ENCODE peak calls at places on chromosomes 5 and 9, in ten cellular contexts. One of them, this sample, is unnamed.

GRCh38 chr5:177083351-177083750 is 3.4 kb upstream of the FGFR4 start:
- DNase-seq in astrocyte of the spinal cord: no peak
- DNase-seq in stimulated activated CD8-positive, alpha-beta memory T cell treated with anti-CD3 and anti-CD28 coated beads, Interleukin-7, amount 100 ng/mL, for 1 hour: no peak
- DNase-seq in T-helper 2 cell treated with Interferon-gamma antibody and Interleukin-4, amounts not matched to agents 5 μg/mL and 100 μg/mL, for 36 hours: no peak
- DNase-seq in NAMALWA: no peak
- DNase-seq in activated CD4-positive, alpha-beta T cell treated with anti-CD3 and anti-CD28 coated beads, Interleukin-2, amount 50 U/mL, for 1 hour: no peak
- DNase-seq in tibial artery: no peak
- DNase-seq in CD8-positive, alpha-beta memory T cell: no peak
- DNase-seq in epithelial cell of prostate: no peak
- DNase-seq in activated CD8-positive, alpha-beta memory T cell treated with anti-CD3 and anti-CD28 coated beads for 48 hours: no peak
- DNase-seq in this sample: no peak

GRCh38 chr5:151208481-151208914 is 15.4 kb downstream of the CCDC69 start:
- DNase-seq in astrocyte of the spinal cord: no peak
- DNase-seq in stimulated activated CD8-positive, alpha-beta memory T cell treated with anti-CD3 and anti-CD28 coated beads, Interleukin-7, amount 100 ng/mL, for 1 hour: no peak
- DNase-seq in T-helper 2 cell treated with Interferon-gamma antibody and Interleukin-4, amounts not matched to agents 5 μg/mL and 100 μg/mL, for 36 hours: no peak
- DNase-seq in NAMALWA: no peak
- DNase-seq in activated CD4-positive, alpha-beta T cell treated with anti-CD3 and anti-CD28 coated beads, Interleukin-2, amount 50 U/mL, for 1 hour: no peak
- DNase-seq in tibial artery: peak; percentile 54
- DNase-seq in CD8-positive, alpha-beta memory T cell: no peak
- DNase-seq in epithelial cell of prostate: no peak
- DNase-seq in activated CD8-positive, alpha-beta memory T cell treated with anti-CD3 and anti-CD28 coated beads for 48 hours: no peak
- DNase-seq in this sample: no peak

GRCh38 chr5:157431544-157432200 is 28.3 kb upstream of the NIPAL4 start:
- DNase-seq in astrocyte of the spinal cord: peak; percentile 71
- DNase-seq in stimulated activated CD8-positive, alpha-beta memory T cell treated with anti-CD3 and anti-CD28 coated beads, Interleukin-7, amount 100 ng/mL, for 1 hour: no peak
- DNase-seq in T-helper 2 cell treated with Interferon-gamma antibody and Interleukin-4, amounts not matched to agents 5 μg/mL and 100 μg/mL, for 36 hours: peak; percentile 25
- DNase-seq in NAMALWA: peak; percentile 92
- DNase-seq in activated CD4-positive, alpha-beta T cell treated with anti-CD3 and anti-CD28 coated beads, Interleukin-2, amount 50 U/mL, for 1 hour: peak; percentile 6
- DNase-seq in tibial artery: no peak
- DNase-seq in CD8-positive, alpha-beta memory T cell: peak; percentile 5
- DNase-seq in epithelial cell of prostate: no peak
- DNase-seq in activated CD8-positive, alpha-beta memory T cell treated with anti-CD3 and anti-CD28 coated beads for 48 hours: no peak
- DNase-seq in this sample: peak; percentile 80

GRCh38 chr9:38419216-38419615 is 5.0 kb downstream of the IGFBPL1 start:
- DNase-seq in astrocyte of the spinal cord: no peak
- DNase-seq in stimulated activated CD8-positive, alpha-beta memory T cell treated with anti-CD3 and anti-CD28 coated beads, Interleukin-7, amount 100 ng/mL, for 1 hour: no peak
- DNase-seq in T-helper 2 cell treated with Interferon-gamma antibody and Interleukin-4, amounts not matched to agents 5 μg/mL and 100 μg/mL, for 36 hours: no peak
- DNase-seq in NAMALWA: no peak
- DNase-seq in activated CD4-positive, alpha-beta T cell treated with anti-CD3 and anti-CD28 coated beads, Interleukin-2, amount 50 U/mL, for 1 hour: no peak
- DNase-seq in tibial artery: no peak
- DNase-seq in CD8-positive, alpha-beta memory T cell: no peak
- DNase-seq in epithelial cell of prostate: no peak
- DNase-seq in activated CD8-positive, alpha-beta memory T cell treated with anti-CD3 and anti-CD28 coated beads for 48 hours: no peak
- DNase-seq in this sample: no peak

GRCh38 chr5:53180971-53181370 is 71.4 kb upstream of the MOCS2 start:
- DNase-seq in astrocyte of the spinal cord: no peak
- DNase-seq in stimulated activated CD8-positive, alpha-beta memory T cell treated with anti-CD3 and anti-CD28 coated beads, Interleukin-7, amount 100 ng/mL, for 1 hour: no peak
- DNase-seq in T-helper 2 cell treated with Interferon-gamma antibody and Interleukin-4, amounts not matched to agents 5 μg/mL and 100 μg/mL, for 36 hours: no peak
- DNase-seq in NAMALWA: no peak
- DNase-seq in activated CD4-positive, alpha-beta T cell treated with anti-CD3 and anti-CD28 coated beads, Interleukin-2, amount 50 U/mL, for 1 hour: no peak
- DNase-seq in tibial artery: no peak
- DNase-seq in CD8-positive, alpha-beta memory T cell: no peak
- DNase-seq in epithelial cell of prostate: no peak
- DNase-seq in activated CD8-positive, alpha-beta memory T cell treated with anti-CD3 and anti-CD28 coated beads for 48 hours: no peak
- DNase-seq in this sample: no peak

GRCh38 chr9:93119953-93120845 is 13.9 kb downstream of the NINJ1 start:
- DNase-seq in astrocyte of the spinal cord: peak; percentile 95
- DNase-seq in stimulated activated CD8-positive, alpha-beta memory T cell treated with anti-CD3 and anti-CD28 coated beads, Interleukin-7, amount 100 ng/mL, for 1 hour: no peak
- DNase-seq in T-helper 2 cell treated with Interferon-gamma antibody and Interleukin-4, amounts not matched to agents 5 μg/mL and 100 μg/mL, for 36 hours: no peak
- DNase-seq in NAMALWA: peak; percentile 76
- DNase-seq in activated CD4-positive, alpha-beta T cell treated with anti-CD3 and anti-CD28 coated beads, Interleukin-2, amount 50 U/mL, for 1 hour: no peak
- DNase-seq in tibial artery: peak; percentile 95
- DNase-seq in CD8-positive, alpha-beta memory T cell: peak; percentile 30
- DNase-seq in epithelial cell of prostate: peak; percentile 68
- DNase-seq in activated CD8-positive, alpha-beta memory T cell treated with anti-CD3 and anti-CD28 coated beads for 48 hours: no peak
- DNase-seq in this sample: peak; percentile 81

GRCh38 chr5:135508496-135509005 is 27.2 kb downstream of the NEUROG1 start:
- DNase-seq in astrocyte of the spinal cord: no peak
- DNase-seq in stimulated activated CD8-positive, alpha-beta memory T cell treated with anti-CD3 and anti-CD28 coated beads, Interleukin-7, amount 100 ng/mL, for 1 hour: no peak
- DNase-seq in T-helper 2 cell treated with Interferon-gamma antibody and Interleukin-4, amounts not matched to agents 5 μg/mL and 100 μg/mL, for 36 hours: no peak
- DNase-seq in NAMALWA: peak; percentile 17
- DNase-seq in activated CD4-positive, alpha-beta T cell treated with anti-CD3 and anti-CD28 coated beads, Interleukin-2, amount 50 U/mL, for 1 hour: no peak
- DNase-seq in tibial artery: no peak
- DNase-seq in CD8-positive, alpha-beta memory T cell: no peak
- DNase-seq in epithelial cell of prostate: no peak
- DNase-seq in activated CD8-positive, alpha-beta memory T cell treated with anti-CD3 and anti-CD28 coated beads for 48 hours: no peak
- DNase-seq in this sample: no peak

GRCh38 chr5:128869970-128870747 is 95.1 kb upstream of the SLC27A6 start:
- DNase-seq in astrocyte of the spinal cord: no peak
- DNase-seq in stimulated activated CD8-positive, alpha-beta memory T cell treated with anti-CD3 and anti-CD28 coated beads, Interleukin-7, amount 100 ng/mL, for 1 hour: no peak
- DNase-seq in T-helper 2 cell treated with Interferon-gamma antibody and Interleukin-4, amounts not matched to agents 5 μg/mL and 100 μg/mL, for 36 hours: no peak
- DNase-seq in NAMALWA: no peak
- DNase-seq in activated CD4-positive, alpha-beta T cell treated with anti-CD3 and anti-CD28 coated beads, Interleukin-2, amount 50 U/mL, for 1 hour: no peak
- DNase-seq in tibial artery: no peak
- DNase-seq in CD8-positive, alpha-beta memory T cell: no peak
- DNase-seq in epithelial cell of prostate: no peak
- DNase-seq in activated CD8-positive, alpha-beta memory T cell treated with anti-CD3 and anti-CD28 coated beads for 48 hours: no peak
- DNase-seq in this sample: no peak

GRCh38 chr5:111394580-111394979 is 117.8 kb downstream of the STARD4 start:
- DNase-seq in astrocyte of the spinal cord: peak; percentile 45
- DNase-seq in stimulated activated CD8-positive, alpha-beta memory T cell treated with anti-CD3 and anti-CD28 coated beads, Interleukin-7, amount 100 ng/mL, for 1 hour: no peak
- DNase-seq in T-helper 2 cell treated with Interferon-gamma antibody and Interleukin-4, amounts not matched to agents 5 μg/mL and 100 μg/mL, for 36 hours: no peak
- DNase-seq in NAMALWA: no peak
- DNase-seq in activated CD4-positive, alpha-beta T cell treated with anti-CD3 and anti-CD28 coated beads, Interleukin-2, amount 50 U/mL, for 1 hour: no peak
- DNase-seq in tibial artery: no peak
- DNase-seq in CD8-positive, alpha-beta memory T cell: no peak
- DNase-seq in epithelial cell of prostate: no peak
- DNase-seq in activated CD8-positive, alpha-beta memory T cell treated with anti-CD3 and anti-CD28 coated beads for 48 hours: no peak
- DNase-seq in this sample: no peak

GRCh38 chr5:178244566-178244965 is 12.0 kb upstream of the PHYKPL start:
- DNase-seq in astrocyte of the spinal cord: no peak
- DNase-seq in stimulated activated CD8-positive, alpha-beta memory T cell treated with anti-CD3 and anti-CD28 coated beads, Interleukin-7, amount 100 ng/mL, for 1 hour: no peak
- DNase-seq in T-helper 2 cell treated with Interferon-gamma antibody and Interleukin-4, amounts not matched to agents 5 μg/mL and 100 μg/mL, for 36 hours: no peak
- DNase-seq in NAMALWA: no peak
- DNase-seq in activated CD4-positive, alpha-beta T cell treated with anti-CD3 and anti-CD28 coated beads, Interleukin-2, amount 50 U/mL, for 1 hour: no peak
- DNase-seq in tibial artery: no peak
- DNase-seq in CD8-positive, alpha-beta memory T cell: no peak
- DNase-seq in epithelial cell of prostate: peak; percentile 26
- DNase-seq in activated CD8-positive, alpha-beta memory T cell treated with anti-CD3 and anti-CD28 coated beads for 48 hours: no peak
- DNase-seq in this sample: peak; percentile 48

GRCh38 chr9:69027355-69028097 is 8.0 kb upstream of the FXN start:
- DNase-seq in astrocyte of the spinal cord: peak; percentile 43
- DNase-seq in stimulated activated CD8-positive, alpha-beta memory T cell treated with anti-CD3 and anti-CD28 coated beads, Interleukin-7, amount 100 ng/mL, for 1 hour: no peak
- DNase-seq in T-helper 2 cell treated with Interferon-gamma antibody and Interleukin-4, amounts not matched to agents 5 μg/mL and 100 μg/mL, for 36 hours: peak; percentile 33
- DNase-seq in NAMALWA: peak; percentile 84
- DNase-seq in activated CD4-positive, alpha-beta T cell treated with anti-CD3 and anti-CD28 coated beads, Interleukin-2, amount 50 U/mL, for 1 hour: peak; percentile 19
- DNase-seq in tibial artery: no peak
- DNase-seq in CD8-positive, alpha-beta memory T cell: no peak
- DNase-seq in epithelial cell of prostate: no peak
- DNase-seq in activated CD8-positive, alpha-beta memory T cell treated with anti-CD3 and anti-CD28 coated beads for 48 hours: no peak
- DNase-seq in this sample: peak; percentile 79

GRCh38 chr9:126482361-126483044 is 131.2 kb upstream of the LMX1B start:
- DNase-seq in astrocyte of the spinal cord: peak; percentile 93
- DNase-seq in stimulated activated CD8-positive, alpha-beta memory T cell treated with anti-CD3 and anti-CD28 coated beads, Interleukin-7, amount 100 ng/mL, for 1 hour: no peak
- DNase-seq in T-helper 2 cell treated with Interferon-gamma antibody and Interleukin-4, amounts not matched to agents 5 μg/mL and 100 μg/mL, for 36 hours: no peak
- DNase-seq in NAMALWA: no peak
- DNase-seq in activated CD4-positive, alpha-beta T cell treated with anti-CD3 and anti-CD28 coated beads, Interleukin-2, amount 50 U/mL, for 1 hour: no peak
- DNase-seq in tibial artery: no peak
- DNase-seq in CD8-positive, alpha-beta memory T cell: no peak
- DNase-seq in epithelial cell of prostate: no peak
- DNase-seq in activated CD8-positive, alpha-beta memory T cell treated with anti-CD3 and anti-CD28 coated beads for 48 hours: no peak
- DNase-seq in this sample: no peak

GRCh38 chr5:160087244-160087643 is 32.0 kb downstream of the PWWP2A start:
- DNase-seq in astrocyte of the spinal cord: no peak
- DNase-seq in stimulated activated CD8-positive, alpha-beta memory T cell treated with anti-CD3 and anti-CD28 coated beads, Interleukin-7, amount 100 ng/mL, for 1 hour: no peak
- DNase-seq in T-helper 2 cell treated with Interferon-gamma antibody and Interleukin-4, amounts not matched to agents 5 μg/mL and 100 μg/mL, for 36 hours: no peak
- DNase-seq in NAMALWA: no peak
- DNase-seq in activated CD4-positive, alpha-beta T cell treated with anti-CD3 and anti-CD28 coated beads, Interleukin-2, amount 50 U/mL, for 1 hour: no peak
- DNase-seq in tibial artery: no peak
- DNase-seq in CD8-positive, alpha-beta memory T cell: no peak
- DNase-seq in epithelial cell of prostate: no peak
- DNase-seq in activated CD8-positive, alpha-beta memory T cell treated with anti-CD3 and anti-CD28 coated beads for 48 hours: no peak
- DNase-seq in this sample: no peak

GRCh38 chr9:98399950-98400683 is 144.7 kb upstream of the TBC1D2 start:
- DNase-seq in astrocyte of the spinal cord: no peak
- DNase-seq in stimulated activated CD8-positive, alpha-beta memory T cell treated with anti-CD3 and anti-CD28 coated beads, Interleukin-7, amount 100 ng/mL, for 1 hour: no peak
- DNase-seq in T-helper 2 cell treated with Interferon-gamma antibody and Interleukin-4, amounts not matched to agents 5 μg/mL and 100 μg/mL, for 36 hours: no peak
- DNase-seq in NAMALWA: no peak
- DNase-seq in activated CD4-positive, alpha-beta T cell treated with anti-CD3 and anti-CD28 coated beads, Interleukin-2, amount 50 U/mL, for 1 hour: no peak
- DNase-seq in tibial artery: no peak
- DNase-seq in CD8-positive, alpha-beta memory T cell: no peak
- DNase-seq in epithelial cell of prostate: no peak
- DNase-seq in activated CD8-positive, alpha-beta memory T cell treated with anti-CD3 and anti-CD28 coated beads for 48 hours: no peak
- DNase-seq in this sample: no peak

GRCh38 chr5:123474238-123474637 is 37.7 kb upstream of the CSNK1G3 start:
- DNase-seq in astrocyte of the spinal cord: no peak
- DNase-seq in stimulated activated CD8-positive, alpha-beta memory T cell treated with anti-CD3 and anti-CD28 coated beads, Interleukin-7, amount 100 ng/mL, for 1 hour: no peak
- DNase-seq in T-helper 2 cell treated with Interferon-gamma antibody and Interleukin-4, amounts not matched to agents 5 μg/mL and 100 μg/mL, for 36 hours: no peak
- DNase-seq in NAMALWA: no peak
- DNase-seq in activated CD4-positive, alpha-beta T cell treated with anti-CD3 and anti-CD28 coated beads, Interleukin-2, amount 50 U/mL, for 1 hour: no peak
- DNase-seq in tibial artery: no peak
- DNase-seq in CD8-positive, alpha-beta memory T cell: no peak
- DNase-seq in epithelial cell of prostate: no peak
- DNase-seq in activated CD8-positive, alpha-beta memory T cell treated with anti-CD3 and anti-CD28 coated beads for 48 hours: no peak
- DNase-seq in this sample: no peak

GRCh38 chr5:16492398-16493175 is 27.0 kb upstream of the ZNF622 start:
- DNase-seq in astrocyte of the spinal cord: peak; percentile 35
- DNase-seq in stimulated activated CD8-positive, alpha-beta memory T cell treated with anti-CD3 and anti-CD28 coated beads, Interleukin-7, amount 100 ng/mL, for 1 hour: no peak
- DNase-seq in T-helper 2 cell treated with Interferon-gamma antibody and Interleukin-4, amounts not matched to agents 5 μg/mL and 100 μg/mL, for 36 hours: no peak
- DNase-seq in NAMALWA: peak; percentile 9
- DNase-seq in activated CD4-positive, alpha-beta T cell treated with anti-CD3 and anti-CD28 coated beads, Interleukin-2, amount 50 U/mL, for 1 hour: no peak
- DNase-seq in tibial artery: peak; percentile 48
- DNase-seq in CD8-positive, alpha-beta memory T cell: no peak
- DNase-seq in epithelial cell of prostate: peak; percentile 76
- DNase-seq in activated CD8-positive, alpha-beta memory T cell treated with anti-CD3 and anti-CD28 coated beads for 48 hours: no peak
- DNase-seq in this sample: no peak

GRCh38 chr9:123933401-123933800 is 3.5 kb upstream of the DENND1A start:
- DNase-seq in astrocyte of the spinal cord: peak; percentile 49
- DNase-seq in stimulated activated CD8-positive, alpha-beta memory T cell treated with anti-CD3 and anti-CD28 coated beads, Interleukin-7, amount 100 ng/mL, for 1 hour: no peak
- DNase-seq in T-helper 2 cell treated with Interferon-gamma antibody and Interleukin-4, amounts not matched to agents 5 μg/mL and 100 μg/mL, for 36 hours: no peak
- DNase-seq in NAMALWA: no peak
- DNase-seq in activated CD4-positive, alpha-beta T cell treated with anti-CD3 and anti-CD28 coated beads, Interleukin-2, amount 50 U/mL, for 1 hour: no peak
- DNase-seq in tibial artery: no peak
- DNase-seq in CD8-positive, alpha-beta memory T cell: no peak
- DNase-seq in epithelial cell of prostate: no peak
- DNase-seq in activated CD8-positive, alpha-beta memory T cell treated with anti-CD3 and anti-CD28 coated beads for 48 hours: no peak
- DNase-seq in this sample: no peak

GRCh38 chr5:117738571-117738970 is 1163.9 kb upstream of the SEMA6A start:
- DNase-seq in astrocyte of the spinal cord: no peak
- DNase-seq in stimulated activated CD8-positive, alpha-beta memory T cell treated with anti-CD3 and anti-CD28 coated beads, Interleukin-7, amount 100 ng/mL, for 1 hour: no peak
- DNase-seq in T-helper 2 cell treated with Interferon-gamma antibody and Interleukin-4, amounts not matched to agents 5 μg/mL and 100 μg/mL, for 36 hours: no peak
- DNase-seq in NAMALWA: no peak
- DNase-seq in activated CD4-positive, alpha-beta T cell treated with anti-CD3 and anti-CD28 coated beads, Interleukin-2, amount 50 U/mL, for 1 hour: no peak
- DNase-seq in tibial artery: no peak
- DNase-seq in CD8-positive, alpha-beta memory T cell: no peak
- DNase-seq in epithelial cell of prostate: no peak
- DNase-seq in activated CD8-positive, alpha-beta memory T cell treated with anti-CD3 and anti-CD28 coated beads for 48 hours: no peak
- DNase-seq in this sample: no peak

GRCh38 chr9:107239474-107239873 is 43.6 kb upstream of the RAD23B start:
- DNase-seq in astrocyte of the spinal cord: no peak
- DNase-seq in stimulated activated CD8-positive, alpha-beta memory T cell treated with anti-CD3 and anti-CD28 coated beads, Interleukin-7, amount 100 ng/mL, for 1 hour: no peak
- DNase-seq in T-helper 2 cell treated with Interferon-gamma antibody and Interleukin-4, amounts not matched to agents 5 μg/mL and 100 μg/mL, for 36 hours: no peak
- DNase-seq in NAMALWA: peak; percentile 51
- DNase-seq in activated CD4-positive, alpha-beta T cell treated with anti-CD3 and anti-CD28 coated beads, Interleukin-2, amount 50 U/mL, for 1 hour: no peak
- DNase-seq in tibial artery: no peak
- DNase-seq in CD8-positive, alpha-beta memory T cell: no peak
- DNase-seq in epithelial cell of prostate: no peak
- DNase-seq in activated CD8-positive, alpha-beta memory T cell treated with anti-CD3 and anti-CD28 coated beads for 48 hours: no peak
- DNase-seq in this sample: peak; percentile 69

GRCh38 chr9:92609142-92609500 is 60.8 kb downstream of the IPPK start:
- DNase-seq in astrocyte of the spinal cord: no peak
- DNase-seq in stimulated activated CD8-positive, alpha-beta memory T cell treated with anti-CD3 and anti-CD28 coated beads, Interleukin-7, amount 100 ng/mL, for 1 hour: no peak
- DNase-seq in T-helper 2 cell treated with Interferon-gamma antibody and Interleukin-4, amounts not matched to agents 5 μg/mL and 100 μg/mL, for 36 hours: no peak
- DNase-seq in NAMALWA: no peak
- DNase-seq in activated CD4-positive, alpha-beta T cell treated with anti-CD3 and anti-CD28 coated beads, Interleukin-2, amount 50 U/mL, for 1 hour: no peak
- DNase-seq in tibial artery: no peak
- DNase-seq in CD8-positive, alpha-beta memory T cell: no peak
- DNase-seq in epithelial cell of prostate: no peak
- DNase-seq in activated CD8-positive, alpha-beta memory T cell treated with anti-CD3 and anti-CD28 coated beads for 48 hours: no peak
- DNase-seq in this sample: no peak

GRCh38 chr5:150009671-150010387 is 9.3 kb downstream of the HMGXB3 start:
- DNase-seq in astrocyte of the spinal cord: no peak
- DNase-seq in stimulated activated CD8-positive, alpha-beta memory T cell treated with anti-CD3 and anti-CD28 coated beads, Interleukin-7, amount 100 ng/mL, for 1 hour: no peak
- DNase-seq in T-helper 2 cell treated with Interferon-gamma antibody and Interleukin-4, amounts not matched to agents 5 μg/mL and 100 μg/mL, for 36 hours: no peak
- DNase-seq in NAMALWA: no peak
- DNase-seq in activated CD4-positive, alpha-beta T cell treated with anti-CD3 and anti-CD28 coated beads, Interleukin-2, amount 50 U/mL, for 1 hour: no peak
- DNase-seq in tibial artery: no peak
- DNase-seq in CD8-positive, alpha-beta memory T cell: no peak
- DNase-seq in epithelial cell of prostate: no peak
- DNase-seq in activated CD8-positive, alpha-beta memory T cell treated with anti-CD3 and anti-CD28 coated beads for 48 hours: no peak
- DNase-seq in this sample: no peak

GRCh38 chr5:97224112-97224750 is 41.2 kb upstream of the RIOK2 start:
- DNase-seq in astrocyte of the spinal cord: peak; percentile 32
- DNase-seq in stimulated activated CD8-positive, alpha-beta memory T cell treated with anti-CD3 and anti-CD28 coated beads, Interleukin-7, amount 100 ng/mL, for 1 hour: no peak
- DNase-seq in T-helper 2 cell treated with Interferon-gamma antibody and Interleukin-4, amounts not matched to agents 5 μg/mL and 100 μg/mL, for 36 hours: no peak
- DNase-seq in NAMALWA: no peak
- DNase-seq in activated CD4-positive, alpha-beta T cell treated with anti-CD3 and anti-CD28 coated beads, Interleukin-2, amount 50 U/mL, for 1 hour: no peak
- DNase-seq in tibial artery: no peak
- DNase-seq in CD8-positive, alpha-beta memory T cell: no peak
- DNase-seq in epithelial cell of prostate: no peak
- DNase-seq in activated CD8-positive, alpha-beta memory T cell treated with anti-CD3 and anti-CD28 coated beads for 48 hours: no peak
- DNase-seq in this sample: no peak

GRCh38 chr9:2298217-2298616 is 283.1 kb downstream of the SMARCA2 start:
- DNase-seq in astrocyte of the spinal cord: no peak
- DNase-seq in stimulated activated CD8-positive, alpha-beta memory T cell treated with anti-CD3 and anti-CD28 coated beads, Interleukin-7, amount 100 ng/mL, for 1 hour: no peak
- DNase-seq in T-helper 2 cell treated with Interferon-gamma antibody and Interleukin-4, amounts not matched to agents 5 μg/mL and 100 μg/mL, for 36 hours: no peak
- DNase-seq in NAMALWA: no peak
- DNase-seq in activated CD4-positive, alpha-beta T cell treated with anti-CD3 and anti-CD28 coated beads, Interleukin-2, amount 50 U/mL, for 1 hour: no peak
- DNase-seq in tibial artery: no peak
- DNase-seq in CD8-positive, alpha-beta memory T cell: no peak
- DNase-seq in epithelial cell of prostate: no peak
- DNase-seq in activated CD8-positive, alpha-beta memory T cell treated with anti-CD3 and anti-CD28 coated beads for 48 hours: no peak
- DNase-seq in this sample: no peak